ENCODE peak calls at places on chromosomes 2 and 18, in eight cellular contexts. F is type B pancreatic cell; I is activated CD4-positive, alpha-beta T cell treated with anti-CD3 and anti-CD28 coated beads, Interleukin-2, amount 50 U/mL, for 1 hour; S is glutamatergic neuron; N is stimulated activated naive B cell treated with anti-CD40 and anti-IgM and Interleukin-4, amounts not matched to agents 10 μg/mL and 1 μg/mL and 100 μg/mL, for 72 hours; L is dorsolateral prefrontal cortex; A is AG09319; X is H7. U is an unnamed sample.

GRCh38 chr18:49621851-49622351 is 60.0 kb downstream of the LIPG start:
- DNase-seq in N (no peak), F (no peak), X (no peak), A (no peak), S (no peak), I (no peak), L (no peak), U (no peak)

GRCh38 chr18:4468515-4468914 is 13.4 kb upstream of the DLGAP1 start:
- DNase-seq in N (no peak), L (no peak), X (peak), S (no peak), F (no peak), I (no peak), A (no peak), U (no peak)

GRCh38 chr2:65922794-65923193 is 490.4 kb upstream of the SPRED2 start:
- DNase-seq in L (no peak), A (no peak), N (no peak), X (no peak), S (no peak), I (no peak), F (no peak), U (no peak)

GRCh38 chr2:174606336-174606735 is 8.7 kb upstream of the WIPF1 start:
- DNase-seq in L (no peak), F (no peak), N (no peak), X (no peak), S (no peak), A (no peak), I (no peak), U (no peak)

GRCh38 chr2:66802877-66803276 is 368.0 kb downstream of the MEIS1 start:
- DNase-seq in I (no peak), L (no peak), F (no peak), N (no peak), A (no peak), X (no peak), S (no peak), U (no peak)

GRCh38 chr18:62030091-62030985 is 137.5 kb upstream of the RNF152 start:
- DNase-seq in L (no peak), S (no peak), F (no peak), A (no peak), X (no peak), I (no peak), N (no peak), U (no peak)

GRCh38 chr2:58157754-58158153 is 83.4 kb downstream of the FANCL start:
- DNase-seq in S (no peak), I (no peak), F (no peak), N (no peak), A (no peak), X (no peak), L (no peak), U (no peak)

GRCh38 chr2:237195396-237196119 is 109.9 kb downstream of the COPS8 start:
- DNase-seq in N (no peak), X (no peak), S (no peak), F (no peak), I (no peak), L (no peak), A (no peak), U (no peak)

GRCh38 chr2:133822901-133823550 is 254.8 kb upstream of the NCKAP5 start:
- DNase-seq in L (no peak), N (no peak), I (no peak), F (no peak), S (no peak), A (no peak), X (no peak), U (no peak)

GRCh38 chr2:100104718-100105677 is 37.4 kb downstream of the AFF3 start:
- DNase-seq in F (no peak), I (peak), N (no peak), A (no peak), L (no peak), S (peak), X (peak), U (no peak)

GRCh38 chr2:230777681-230778080 is 65.0 kb downstream of the CAB39 start:
- DNase-seq in F (no peak), X (no peak), L (no peak), A (no peak), S (no peak), N (no peak), I (no peak), U (no peak)

GRCh38 chr2:64463784-64464183 is 9.8 kb downstream of the LGALSL start:
- DNase-seq in I (no peak), X (no peak), S (no peak), F (no peak), A (no peak), L (no peak), N (no peak), U (no peak)

GRCh38 chr2:86480105-86480504 is 38.9 kb downstream of the KDM3A start:
- DNase-seq in X (no peak), L (no peak), A (no peak), I (no peak), S (no peak), F (no peak), N (no peak), U (no peak)

GRCh38 chr2:108934583-108935230 is 54.3 kb downstream of the EDAR start:
- DNase-seq in A (no peak), I (no peak), S (no peak), F (no peak), L (no peak), X (no peak), N (no peak), U (no peak)

GRCh38 chr2:70248145-70248809 is at the start of gene TIA1:
- DNase-seq in A (peak), N (peak), S (peak), X (peak), L (peak), I (peak), F (peak), U (peak)

GRCh38 chr2:172680595-172681176 is 55.0 kb upstream of the RAPGEF4 start:
- DNase-seq in N (no peak), L (no peak), I (no peak), S (no peak), A (no peak), F (no peak), X (no peak), U (no peak)

GRCh38 chr18:44729631-44730101 is 49.0 kb downstream of the SETBP1 start:
- DNase-seq in N (peak), F (no peak), S (no peak), L (no peak), X (no peak), A (no peak), I (no peak), U (no peak)

GRCh38 chr18:48408727-48409590 is at the start of gene ZBTB7C:
- DNase-seq in N (no peak), A (no peak), F (no peak), X (peak), I (no peak), S (peak), L (peak), U (no peak)

GRCh38 chr2:103773884-103774283 is 1012.1 kb downstream of the TMEM182 start:
- DNase-seq in I (no peak), L (no peak), A (no peak), X (no peak), S (no peak), F (no peak), N (no peak), U (no peak)

GRCh38 chr2:83196225-83196624 is 1262.9 kb downstream of the SUCLG1 start:
- DNase-seq in I (no peak), A (no peak), X (no peak), N (no peak), L (no peak), F (no peak), S (no peak), U (no peak)

GRCh38 chr2:37554157-37554515 is 117.3 kb downstream of the CDC42EP3 start:
- DNase-seq in I (no peak), S (no peak), X (no peak), L (no peak), N (no peak), F (no peak), A (no peak), U (no peak)